ENCODE peak calls at places on chromosomes 16 and 17, in nine cellular contexts. One of them, this sample, is unnamed.

GRCh38 chr16:48999034-48999433 is 282.6 kb downstream of the CBLN1 start:
- DNase-seq in AG09319: no peak
- DNase-seq in SK-N-SH: no peak
- DNase-seq in progenitor cell of endocrine pancreas: no peak
- DNase-seq in tibial nerve: no peak
- DNase-seq in WTC11: no peak
- DNase-seq in stomach: no peak
- DNase-seq in CD4-positive, alpha-beta T cell: no peak
- DNase-seq in neural progenitor cell: no peak
- DNase-seq in this sample: no peak

GRCh38 chr17:74863420-74864296 is 4.0 kb upstream of the GRIN2C start:
- DNase-seq in AG09319: no peak
- DNase-seq in SK-N-SH: no peak
- DNase-seq in progenitor cell of endocrine pancreas: no peak
- DNase-seq in tibial nerve: no peak
- DNase-seq in WTC11: no peak
- DNase-seq in stomach: no peak
- DNase-seq in CD4-positive, alpha-beta T cell: no peak
- DNase-seq in neural progenitor cell: no peak
- DNase-seq in this sample: no peak

GRCh38 chr16:30356401-30357084 is 1.4 kb upstream of the CD2BP2 start:
- DNase-seq in AG09319: no peak
- DNase-seq in SK-N-SH: peak; percentile 52
- DNase-seq in progenitor cell of endocrine pancreas: no peak
- DNase-seq in tibial nerve: no peak
- DNase-seq in WTC11: no peak
- DNase-seq in stomach: no peak
- DNase-seq in CD4-positive, alpha-beta T cell: no peak
- DNase-seq in neural progenitor cell: no peak
- DNase-seq in this sample: no peak

GRCh38 chr17:4170639-4171280 is 27.8 kb downstream of the CYB5D2 start:
- DNase-seq in AG09319: no peak
- DNase-seq in SK-N-SH: no peak
- DNase-seq in progenitor cell of endocrine pancreas: no peak
- DNase-seq in tibial nerve: no peak
- DNase-seq in WTC11: no peak
- DNase-seq in stomach: no peak
- DNase-seq in CD4-positive, alpha-beta T cell: no peak
- DNase-seq in neural progenitor cell: no peak
- DNase-seq in this sample: no peak

GRCh38 chr16:67399218-67399733 is 6.0 kb upstream of the TPPP3 start:
- DNase-seq in AG09319: no peak
- DNase-seq in SK-N-SH: peak; percentile 60
- DNase-seq in progenitor cell of endocrine pancreas: peak; percentile 79
- DNase-seq in tibial nerve: no peak
- DNase-seq in WTC11: peak; percentile 90
- DNase-seq in stomach: peak; percentile 57
- DNase-seq in CD4-positive, alpha-beta T cell: no peak
- DNase-seq in neural progenitor cell: peak; percentile 90
- DNase-seq in this sample: peak; percentile 39

GRCh38 chr17:4172356-4172755 is 29.4 kb downstream of the CYB5D2 start:
- DNase-seq in AG09319: no peak
- DNase-seq in SK-N-SH: no peak
- DNase-seq in progenitor cell of endocrine pancreas: no peak
- DNase-seq in tibial nerve: no peak
- DNase-seq in WTC11: no peak
- DNase-seq in stomach: no peak
- DNase-seq in CD4-positive, alpha-beta T cell: no peak
- DNase-seq in neural progenitor cell: no peak
- DNase-seq in this sample: no peak

GRCh38 chr17:82750241-82750905 is 1.5 kb upstream of the TBCD start:
- DNase-seq in AG09319: no peak
- DNase-seq in SK-N-SH: no peak
- DNase-seq in progenitor cell of endocrine pancreas: no peak
- DNase-seq in tibial nerve: no peak
- DNase-seq in WTC11: no peak
- DNase-seq in stomach: no peak
- DNase-seq in CD4-positive, alpha-beta T cell: peak; percentile 20
- DNase-seq in neural progenitor cell: peak; percentile 55
- DNase-seq in this sample: no peak

GRCh38 chr16:65523258-65523950 is 401.5 kb upstream of the CDH11 start:
- DNase-seq in AG09319: no peak
- DNase-seq in SK-N-SH: no peak
- DNase-seq in progenitor cell of endocrine pancreas: no peak
- DNase-seq in tibial nerve: no peak
- DNase-seq in WTC11: no peak
- DNase-seq in stomach: no peak
- DNase-seq in CD4-positive, alpha-beta T cell: no peak
- DNase-seq in neural progenitor cell: peak; percentile 43
- DNase-seq in this sample: no peak

GRCh38 chr17:39051001-39051605 is 83.9 kb upstream of the FBXO47 start:
- DNase-seq in AG09319: no peak
- DNase-seq in SK-N-SH: no peak
- DNase-seq in progenitor cell of endocrine pancreas: no peak
- DNase-seq in tibial nerve: no peak
- DNase-seq in WTC11: no peak
- DNase-seq in stomach: peak; percentile 13
- DNase-seq in CD4-positive, alpha-beta T cell: no peak
- DNase-seq in neural progenitor cell: no peak
- DNase-seq in this sample: no peak

GRCh38 chr16:46638947-46639925 is 18.1 kb upstream of the SHCBP1 start:
- DNase-seq in AG09319: no peak
- DNase-seq in SK-N-SH: no peak
- DNase-seq in progenitor cell of endocrine pancreas: no peak
- DNase-seq in tibial nerve: no peak
- DNase-seq in WTC11: no peak
- DNase-seq in stomach: no peak
- DNase-seq in CD4-positive, alpha-beta T cell: no peak
- DNase-seq in neural progenitor cell: no peak
- DNase-seq in this sample: no peak

GRCh38 chr17:81460856-81461460 is 51.6 kb downstream of the ACTG1 start:
- DNase-seq in AG09319: no peak
- DNase-seq in SK-N-SH: no peak
- DNase-seq in progenitor cell of endocrine pancreas: no peak
- DNase-seq in tibial nerve: no peak
- DNase-seq in WTC11: no peak
- DNase-seq in stomach: peak; percentile 84
- DNase-seq in CD4-positive, alpha-beta T cell: no peak
- DNase-seq in neural progenitor cell: no peak
- DNase-seq in this sample: peak; percentile 38

GRCh38 chr16:2194166-2194834 is 2.1 kb downstream of the CASKIN1 start:
- DNase-seq in AG09319: no peak
- DNase-seq in SK-N-SH: no peak
- DNase-seq in progenitor cell of endocrine pancreas: no peak
- DNase-seq in tibial nerve: no peak
- DNase-seq in WTC11: no peak
- DNase-seq in stomach: no peak
- DNase-seq in CD4-positive, alpha-beta T cell: no peak
- DNase-seq in neural progenitor cell: peak; percentile 51
- DNase-seq in this sample: no peak

GRCh38 chr16:83031524-83031923 is 404.8 kb downstream of the CDH13 start:
- DNase-seq in AG09319: no peak
- DNase-seq in SK-N-SH: no peak
- DNase-seq in progenitor cell of endocrine pancreas: no peak
- DNase-seq in tibial nerve: no peak
- DNase-seq in WTC11: no peak
- DNase-seq in stomach: no peak
- DNase-seq in CD4-positive, alpha-beta T cell: no peak
- DNase-seq in neural progenitor cell: no peak
- DNase-seq in this sample: no peak

GRCh38 chr16:64864232-64864803 is 257.5 kb downstream of the CDH11 start:
- DNase-seq in AG09319: peak; percentile 23
- DNase-seq in SK-N-SH: no peak
- DNase-seq in progenitor cell of endocrine pancreas: no peak
- DNase-seq in tibial nerve: no peak
- DNase-seq in WTC11: no peak
- DNase-seq in stomach: no peak
- DNase-seq in CD4-positive, alpha-beta T cell: no peak
- DNase-seq in neural progenitor cell: no peak
- DNase-seq in this sample: no peak

GRCh38 chr17:29116652-29117439 is 63.4 kb downstream of the MYO18A start:
- DNase-seq in AG09319: no peak
- DNase-seq in SK-N-SH: peak; percentile 85
- DNase-seq in progenitor cell of endocrine pancreas: peak; percentile 78
- DNase-seq in tibial nerve: peak; percentile 74
- DNase-seq in WTC11: peak; percentile 93
- DNase-seq in stomach: peak; percentile 82
- DNase-seq in CD4-positive, alpha-beta T cell: peak; percentile 71
- DNase-seq in neural progenitor cell: peak; percentile 88
- DNase-seq in this sample: peak; percentile 76

GRCh38 chr17:43027091-43028032 is 2.3 kb downstream of the RND2 start:
- DNase-seq in AG09319: no peak
- DNase-seq in SK-N-SH: no peak
- DNase-seq in progenitor cell of endocrine pancreas: no peak
- DNase-seq in tibial nerve: no peak
- DNase-seq in WTC11: peak; percentile 56
- DNase-seq in stomach: no peak
- DNase-seq in CD4-positive, alpha-beta T cell: no peak
- DNase-seq in neural progenitor cell: no peak
- DNase-seq in this sample: no peak

GRCh38 chr17:3049705-3050295 is 13.6 kb downstream of the OR1D5 start:
- DNase-seq in AG09319: no peak
- DNase-seq in SK-N-SH: no peak
- DNase-seq in progenitor cell of endocrine pancreas: no peak
- DNase-seq in tibial nerve: no peak
- DNase-seq in WTC11: no peak
- DNase-seq in stomach: no peak
- DNase-seq in CD4-positive, alpha-beta T cell: no peak
- DNase-seq in neural progenitor cell: no peak
- DNase-seq in this sample: no peak
- TF ChIP-seq CTCF in AG09319: no peak
- TF ChIP-seq CTCF in SK-N-SH: no peak
- TF ChIP-seq CTCF in progenitor cell of endocrine pancreas: no peak
- TF ChIP-seq CTCF in tibial nerve: no peak
- TF ChIP-seq CTCF in WTC11: no peak
- TF ChIP-seq CTCF in stomach: no peak
- TF ChIP-seq CTCF in CD4-positive, alpha-beta T cell: no peak
- TF ChIP-seq CTCF in neural progenitor cell: no peak
- TF ChIP-seq CTCF in this sample: no peak

GRCh38 chr17:30824002-30824355 is 513 bp downstream of the CRLF3 start:
- DNase-seq in AG09319: no peak
- DNase-seq in SK-N-SH: peak; percentile 68
- DNase-seq in progenitor cell of endocrine pancreas: no peak
- DNase-seq in tibial nerve: no peak
- DNase-seq in WTC11: peak; percentile 38
- DNase-seq in stomach: no peak
- DNase-seq in CD4-positive, alpha-beta T cell: peak; percentile 20
- DNase-seq in neural progenitor cell: no peak
- DNase-seq in this sample: peak; percentile 26

GRCh38 chr17:30824356-30825145 is at the start of gene CRLF3:
- DNase-seq in AG09319: peak; percentile 66
- DNase-seq in SK-N-SH: peak; percentile 99
- DNase-seq in progenitor cell of endocrine pancreas: peak; percentile 87
- DNase-seq in tibial nerve: peak; percentile 68
- DNase-seq in WTC11: peak; percentile 89
- DNase-seq in stomach: peak; percentile 91
- DNase-seq in CD4-positive, alpha-beta T cell: peak; percentile 83
- DNase-seq in neural progenitor cell: peak; percentile 97
- DNase-seq in this sample: peak; percentile 87

GRCh38 chr17:30819941-30820705 is 4.4 kb downstream of the CRLF3 start:
- DNase-seq in AG09319: no peak
- DNase-seq in SK-N-SH: no peak
- DNase-seq in progenitor cell of endocrine pancreas: no peak
- DNase-seq in tibial nerve: no peak
- DNase-seq in WTC11: no peak
- DNase-seq in stomach: no peak
- DNase-seq in CD4-positive, alpha-beta T cell: no peak
- DNase-seq in neural progenitor cell: no peak
- DNase-seq in this sample: no peak

GRCh38 chr17:30821751-30822723 is 2.5 kb downstream of the CRLF3 start:
- DNase-seq in AG09319: no peak
- DNase-seq in SK-N-SH: no peak
- DNase-seq in progenitor cell of endocrine pancreas: no peak
- DNase-seq in tibial nerve: no peak
- DNase-seq in WTC11: no peak
- DNase-seq in stomach: no peak
- DNase-seq in CD4-positive, alpha-beta T cell: no peak
- DNase-seq in neural progenitor cell: no peak
- DNase-seq in this sample: no peak

DNA sequence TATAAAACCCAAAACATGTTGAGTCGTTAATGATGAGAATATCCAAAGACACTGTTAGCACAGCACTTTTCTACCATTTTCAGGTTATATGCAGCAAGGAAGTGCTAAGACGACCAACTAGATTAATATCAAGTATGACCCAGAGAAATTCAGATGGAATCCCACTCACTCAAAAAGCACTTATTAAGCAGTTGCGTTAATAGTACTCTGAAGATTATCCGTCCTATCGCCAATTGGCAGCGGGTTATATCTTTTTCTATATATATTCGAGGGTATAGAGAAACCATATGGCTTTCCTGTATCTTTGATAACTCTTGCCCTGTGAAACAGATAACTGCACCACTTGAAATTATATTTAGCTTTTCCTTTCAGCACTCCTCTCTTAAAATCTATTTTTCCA is 1.1 kb downstream of the CRLF3 start:
- DNase-seq in AG09319: no peak
- DNase-seq in SK-N-SH: no peak
- DNase-seq in progenitor cell of endocrine pancreas: no peak
- DNase-seq in tibial nerve: no peak
- DNase-seq in WTC11: no peak
- DNase-seq in stomach: no peak
- DNase-seq in CD4-positive, alpha-beta T cell: no peak
- DNase-seq in neural progenitor cell: no peak
- DNase-seq in this sample: no peak
- TF ChIP-seq CTCF in AG09319: no peak
- TF ChIP-seq CTCF in SK-N-SH: no peak
- TF ChIP-seq CTCF in progenitor cell of endocrine pancreas: no peak
- TF ChIP-seq CTCF in tibial nerve: no peak
- TF ChIP-seq CTCF in WTC11: no peak
- TF ChIP-seq CTCF in stomach: no peak
- TF ChIP-seq CTCF in CD4-positive, alpha-beta T cell: no peak
- TF ChIP-seq CTCF in neural progenitor cell: no peak
- TF ChIP-seq CTCF in this sample: no peak

DNA sequence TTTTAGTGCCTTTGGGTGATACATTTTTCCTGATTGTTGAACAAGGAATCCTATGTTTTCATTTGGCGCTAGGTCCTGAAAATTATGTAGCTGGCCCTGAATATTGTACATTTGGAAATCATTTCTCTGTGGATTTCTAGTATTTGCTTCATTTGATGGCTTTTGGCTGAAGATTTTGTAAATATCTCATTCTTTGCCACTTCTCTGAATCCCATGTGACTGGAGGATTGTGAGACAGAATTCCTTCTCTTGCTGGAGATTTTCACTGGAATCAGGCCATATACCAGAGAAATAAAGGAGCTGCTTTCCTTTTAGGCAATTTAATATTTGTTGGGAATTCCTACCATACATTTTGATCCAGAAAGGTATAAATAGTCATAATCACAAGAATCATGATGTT is 8.6 kb downstream of the KRT28 start:
- DNase-seq in AG09319: no peak
- DNase-seq in SK-N-SH: no peak
- DNase-seq in progenitor cell of endocrine pancreas: no peak
- DNase-seq in tibial nerve: no peak
- DNase-seq in WTC11: no peak
- DNase-seq in stomach: no peak
- DNase-seq in CD4-positive, alpha-beta T cell: no peak
- DNase-seq in neural progenitor cell: no peak
- DNase-seq in this sample: no peak
- TF ChIP-seq CTCF in AG09319: no peak
- TF ChIP-seq CTCF in SK-N-SH: no peak
- TF ChIP-seq CTCF in progenitor cell of endocrine pancreas: no peak
- TF ChIP-seq CTCF in tibial nerve: no peak
- TF ChIP-seq CTCF in WTC11: no peak
- TF ChIP-seq CTCF in stomach: no peak
- TF ChIP-seq CTCF in CD4-positive, alpha-beta T cell: no peak
- TF ChIP-seq CTCF in neural progenitor cell: no peak
- TF ChIP-seq CTCF in this sample: no peak

GRCh38 chr16:71552698-71553503 is 24.0 kb downstream of the TAT start:
- DNase-seq in AG09319: no peak
- DNase-seq in SK-N-SH: no peak
- DNase-seq in progenitor cell of endocrine pancreas: no peak
- DNase-seq in tibial nerve: no peak
- DNase-seq in WTC11: no peak
- DNase-seq in stomach: no peak
- DNase-seq in CD4-positive, alpha-beta T cell: no peak
- DNase-seq in neural progenitor cell: peak; percentile 33
- DNase-seq in this sample: no peak
- TF ChIP-seq CTCF in AG09319: no peak
- TF ChIP-seq CTCF in SK-N-SH: no peak
- TF ChIP-seq CTCF in progenitor cell of endocrine pancreas: no peak
- TF ChIP-seq CTCF in tibial nerve: no peak
- TF ChIP-seq CTCF in WTC11: no peak
- TF ChIP-seq CTCF in stomach: no peak
- TF ChIP-seq CTCF in CD4-positive, alpha-beta T cell: no peak
- TF ChIP-seq CTCF in neural progenitor cell: peak; percentile 40
- TF ChIP-seq CTCF in this sample: no peak